ENCODE peak calls at places on chromosome 1, in nine cellular contexts. One of them, this sample, is unnamed.

GRCh38 chr1:185281245-185281644 is 35.8 kb downstream of the IVNS1ABP start:
- DNase-seq in uterus: no peak
- DNase-seq in lower lobe of right lung: no peak
- DNase-seq in AG09309: no peak
- DNase-seq in RWPE1: no peak
- DNase-seq in breast epithelium: no peak
- DNase-seq in HFFc6: no peak
- DNase-seq in psoas muscle: no peak
- DNase-seq in AG04450: no peak
- DNase-seq in this sample: no peak

GRCh38 chr1:153963850-153964331 is 554 bp upstream of the SLC39A1 start:
- DNase-seq in lower lobe of right lung: peak; percentile 73
- DNase-seq in AG04450: no peak
- DNase-seq in psoas muscle: peak; percentile 39
- DNase-seq in HFFc6: no peak
- DNase-seq in AG09309: no peak
- DNase-seq in breast epithelium: peak; percentile 70
- DNase-seq in uterus: peak; percentile 48
- DNase-seq in RWPE1: peak; percentile 77
- DNase-seq in this sample: peak; percentile 73

GRCh38 chr1:8816831-8817412 is 518 bp downstream of the RERE start:
- DNase-seq in AG04450: no peak
- DNase-seq in RWPE1: no peak
- DNase-seq in lower lobe of right lung: peak; percentile 56
- DNase-seq in psoas muscle: peak; percentile 24
- DNase-seq in breast epithelium: peak; percentile 30
- DNase-seq in HFFc6: peak; percentile 4
- DNase-seq in AG09309: no peak
- DNase-seq in uterus: peak; percentile 30
- DNase-seq in this sample: peak; percentile 7

GRCh38 chr1:150708595-150708994 is 11.6 kb upstream of the GOLPH3L start:
- DNase-seq in AG09309: no peak
- DNase-seq in AG04450: no peak
- DNase-seq in lower lobe of right lung: no peak
- DNase-seq in psoas muscle: no peak
- DNase-seq in uterus: no peak
- DNase-seq in breast epithelium: no peak
- DNase-seq in RWPE1: no peak
- DNase-seq in HFFc6: no peak
- DNase-seq in this sample: no peak

GRCh38 chr1:242211254-242212022 is 212.5 kb upstream of the MAP1LC3C start:
- DNase-seq in uterus: no peak
- DNase-seq in lower lobe of right lung: no peak
- DNase-seq in RWPE1: no peak
- DNase-seq in psoas muscle: no peak
- DNase-seq in AG04450: no peak
- DNase-seq in breast epithelium: no peak
- DNase-seq in AG09309: no peak
- DNase-seq in HFFc6: no peak
- DNase-seq in this sample: peak; percentile 15

GRCh38 chr1:108000620-108001105 is 35.7 kb upstream of the VAV3 start:
- DNase-seq in HFFc6: no peak
- DNase-seq in psoas muscle: peak; percentile 21
- DNase-seq in lower lobe of right lung: no peak
- DNase-seq in breast epithelium: peak; percentile 18
- DNase-seq in AG09309: no peak
- DNase-seq in uterus: peak; percentile 15
- DNase-seq in AG04450: peak; percentile 2
- DNase-seq in RWPE1: no peak
- DNase-seq in this sample: no peak

GRCh38 chr1:106055900-106056299 is 1000.6 kb upstream of the PRMT6 start:
- DNase-seq in psoas muscle: no peak
- DNase-seq in RWPE1: no peak
- DNase-seq in AG09309: no peak
- DNase-seq in HFFc6: no peak
- DNase-seq in breast epithelium: no peak
- DNase-seq in AG04450: no peak
- DNase-seq in uterus: no peak
- DNase-seq in lower lobe of right lung: no peak
- DNase-seq in this sample: no peak

GRCh38 chr1:154352581-154353459 is 27.5 kb downstream of the ATP8B2 start:
- DNase-seq in lower lobe of right lung: peak; percentile 79
- DNase-seq in HFFc6: peak; percentile 37
- DNase-seq in psoas muscle: peak; percentile 30
- DNase-seq in uterus: peak; percentile 38
- DNase-seq in AG09309: no peak
- DNase-seq in RWPE1: no peak
- DNase-seq in AG04450: no peak
- DNase-seq in breast epithelium: peak; percentile 30
- DNase-seq in this sample: peak; percentile 49

GRCh38 chr1:81259620-81260411 is 540.9 kb upstream of the ADGRL2 start:
- DNase-seq in AG04450: no peak
- DNase-seq in HFFc6: no peak
- DNase-seq in breast epithelium: no peak
- DNase-seq in psoas muscle: no peak
- DNase-seq in lower lobe of right lung: no peak
- DNase-seq in RWPE1: no peak
- DNase-seq in AG09309: no peak
- DNase-seq in uterus: no peak
- DNase-seq in this sample: no peak

GRCh38 chr1:202023033-202023433 is 12.6 kb downstream of the ELF3 start:
- DNase-seq in lower lobe of right lung: peak; percentile 79
- DNase-seq in uterus: no peak
- DNase-seq in RWPE1: peak; percentile 89
- DNase-seq in AG09309: no peak
- DNase-seq in psoas muscle: no peak
- DNase-seq in breast epithelium: peak; percentile 91
- DNase-seq in AG04450: no peak
- DNase-seq in HFFc6: no peak
- DNase-seq in this sample: peak; percentile 97

GRCh38 chr1:166383137-166383536 is 216.3 kb upstream of the FAM78B start:
- DNase-seq in AG04450: no peak
- DNase-seq in lower lobe of right lung: no peak
- DNase-seq in RWPE1: no peak
- DNase-seq in breast epithelium: no peak
- DNase-seq in HFFc6: no peak
- DNase-seq in AG09309: no peak
- DNase-seq in psoas muscle: no peak
- DNase-seq in uterus: no peak
- DNase-seq in this sample: no peak

DNA sequence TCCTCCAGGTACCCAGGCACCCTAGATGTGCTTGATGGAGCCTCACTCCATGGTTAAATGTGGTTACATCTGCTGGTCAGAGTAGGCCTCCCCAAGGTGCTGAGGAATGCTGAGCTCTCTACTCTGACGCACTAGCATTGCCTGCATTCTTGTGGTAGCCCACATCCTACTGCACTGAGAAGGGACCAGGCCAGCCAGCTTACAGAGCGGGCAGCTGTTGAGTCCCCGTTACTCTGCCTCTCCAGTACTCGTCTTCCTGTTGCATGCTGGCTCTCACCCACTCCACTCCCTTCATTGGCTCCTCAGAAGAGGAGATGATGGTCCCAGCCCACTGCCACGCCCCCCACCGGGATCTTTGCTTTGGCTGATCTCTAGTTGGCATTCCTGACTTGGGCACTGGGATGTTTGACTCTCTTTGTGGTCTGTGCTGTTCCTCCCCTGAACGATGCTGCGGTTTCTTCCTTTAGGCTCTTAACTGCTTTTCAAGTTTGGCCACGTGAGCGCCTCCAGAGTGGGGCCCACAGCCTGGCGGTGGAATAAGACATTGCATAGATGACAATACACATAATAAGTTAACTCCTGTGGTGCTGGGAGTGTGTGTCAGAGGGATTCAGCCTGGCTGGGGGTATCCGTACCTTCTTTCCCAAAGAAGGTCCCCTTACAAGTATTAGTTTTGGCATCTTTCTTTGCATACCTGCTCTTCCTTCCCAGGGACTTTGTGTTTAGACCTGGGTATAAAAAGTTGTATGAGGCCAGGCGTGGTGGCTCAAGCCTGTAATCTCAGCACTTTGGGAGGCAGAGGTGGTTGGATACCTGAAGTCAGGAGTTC is 18.6 kb downstream of the AZIN2 start:
- DNase-seq in psoas muscle: peak; percentile 61
- DNase-seq in AG04450: peak; percentile 100
- DNase-seq in HFFc6: peak; percentile 100
- DNase-seq in RWPE1: peak; percentile 94
- DNase-seq in breast epithelium: peak; percentile 99
- DNase-seq in uterus: no peak
- DNase-seq in AG09309: peak; percentile 100
- DNase-seq in lower lobe of right lung: peak; percentile 67
- DNase-seq in this sample: peak; percentile 92
- TF ChIP-seq CTCF in psoas muscle: no peak
- TF ChIP-seq CTCF in AG04450: peak; percentile 75
- TF ChIP-seq CTCF in HFFc6: peak; percentile 83
- TF ChIP-seq CTCF in RWPE1: no peak
- TF ChIP-seq CTCF in breast epithelium: peak; percentile 85
- TF ChIP-seq CTCF in uterus: no peak
- TF ChIP-seq CTCF in AG09309: peak; percentile 64
- TF ChIP-seq CTCF in lower lobe of right lung: peak; percentile 27
- TF ChIP-seq CTCF in this sample: peak; percentile 54

DNA sequence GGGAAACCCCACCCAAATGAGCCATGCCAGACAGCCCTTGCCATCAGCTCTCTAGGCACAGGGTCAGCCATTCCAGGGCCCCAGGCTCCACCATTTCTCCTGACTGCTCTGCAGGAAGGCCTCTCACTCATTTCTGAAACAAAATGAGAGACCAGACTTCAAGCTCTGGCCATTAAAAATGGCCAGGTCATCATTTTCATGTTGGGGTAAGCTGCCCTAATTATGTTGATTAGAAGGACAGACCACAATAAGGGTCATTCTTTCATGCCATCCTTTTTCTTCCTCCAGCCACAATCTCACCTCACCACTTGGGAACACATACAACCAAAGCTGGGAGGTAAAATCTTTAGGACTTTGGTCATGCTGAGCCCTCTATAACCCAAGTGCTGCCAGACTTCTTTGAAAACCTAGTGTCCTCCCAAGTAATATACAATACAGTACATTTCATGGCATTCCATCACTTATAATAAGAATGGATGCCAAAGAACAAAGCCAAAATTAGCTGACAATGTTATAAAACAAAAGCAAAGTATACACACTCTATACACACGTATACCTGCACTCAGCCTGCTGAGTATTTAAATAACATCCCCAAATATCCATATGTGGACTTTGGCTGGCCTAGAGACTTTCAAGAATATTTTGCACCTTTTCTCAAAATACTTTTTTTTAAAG is 22.4 kb upstream of the RBBP5 start:
- DNase-seq in AG09309: no peak
- DNase-seq in lower lobe of right lung: no peak
- DNase-seq in uterus: no peak
- DNase-seq in breast epithelium: no peak
- DNase-seq in psoas muscle: no peak
- DNase-seq in RWPE1: no peak
- DNase-seq in AG04450: no peak
- DNase-seq in HFFc6: no peak
- DNase-seq in this sample: no peak
- TF ChIP-seq CTCF in AG09309: no peak
- TF ChIP-seq CTCF in lower lobe of right lung: no peak
- TF ChIP-seq CTCF in uterus: no peak
- TF ChIP-seq CTCF in breast epithelium: no peak
- TF ChIP-seq CTCF in psoas muscle: no peak
- TF ChIP-seq CTCF in RWPE1: no peak
- TF ChIP-seq CTCF in AG04450: no peak
- TF ChIP-seq CTCF in HFFc6: no peak
- TF ChIP-seq CTCF in this sample: no peak

DNA sequence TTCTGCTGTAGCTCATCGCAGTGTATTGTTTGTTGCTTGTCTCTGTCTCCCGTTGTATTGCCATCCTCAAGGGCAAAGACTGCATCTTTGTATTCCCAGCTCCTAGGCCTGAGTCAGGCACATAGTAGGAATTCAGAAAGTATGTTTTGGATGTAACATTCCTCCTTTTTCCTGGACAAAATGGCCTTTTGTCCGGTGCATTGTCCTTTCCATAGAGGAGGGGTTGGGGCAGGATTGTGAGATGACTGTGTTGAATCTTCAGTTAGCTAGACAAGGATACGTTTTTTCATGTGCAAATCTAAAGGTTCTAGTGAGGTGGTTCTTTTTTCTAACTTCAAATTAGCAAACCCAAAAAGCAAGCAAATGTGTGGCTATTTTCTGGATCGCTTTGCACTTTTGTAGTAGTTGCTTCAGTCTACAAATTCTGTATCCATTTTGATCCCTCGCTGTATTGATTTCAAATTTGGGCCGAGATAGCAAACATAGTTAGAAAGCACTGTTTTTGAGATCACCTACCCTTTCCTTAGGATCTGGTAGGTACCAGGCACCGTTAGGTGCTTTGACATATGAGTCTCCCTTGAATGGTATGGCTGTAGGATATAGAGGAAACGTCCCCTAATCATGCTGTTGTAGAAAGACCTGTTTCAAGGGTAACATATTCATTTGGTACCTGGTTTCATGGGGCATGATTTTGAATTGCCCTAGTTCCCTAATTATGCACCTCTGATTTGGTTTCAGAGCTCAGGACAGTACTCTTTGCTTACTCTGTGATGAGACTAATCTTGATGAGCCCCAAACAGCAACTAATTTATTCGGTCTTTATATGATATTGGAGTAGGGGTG is 1.2 kb downstream of the PPP1R8 start:
- DNase-seq in lower lobe of right lung: no peak
- DNase-seq in uterus: no peak
- DNase-seq in HFFc6: no peak
- DNase-seq in AG04450: no peak
- DNase-seq in psoas muscle: no peak
- DNase-seq in breast epithelium: no peak
- DNase-seq in RWPE1: peak; percentile 6
- DNase-seq in AG09309: no peak
- DNase-seq in this sample: no peak
- TF ChIP-seq CTCF in lower lobe of right lung: no peak
- TF ChIP-seq CTCF in uterus: no peak
- TF ChIP-seq CTCF in HFFc6: no peak
- TF ChIP-seq CTCF in AG04450: no peak
- TF ChIP-seq CTCF in psoas muscle: no peak
- TF ChIP-seq CTCF in breast epithelium: no peak
- TF ChIP-seq CTCF in RWPE1: no peak
- TF ChIP-seq CTCF in AG09309: no peak
- TF ChIP-seq CTCF in this sample: no peak

DNA sequence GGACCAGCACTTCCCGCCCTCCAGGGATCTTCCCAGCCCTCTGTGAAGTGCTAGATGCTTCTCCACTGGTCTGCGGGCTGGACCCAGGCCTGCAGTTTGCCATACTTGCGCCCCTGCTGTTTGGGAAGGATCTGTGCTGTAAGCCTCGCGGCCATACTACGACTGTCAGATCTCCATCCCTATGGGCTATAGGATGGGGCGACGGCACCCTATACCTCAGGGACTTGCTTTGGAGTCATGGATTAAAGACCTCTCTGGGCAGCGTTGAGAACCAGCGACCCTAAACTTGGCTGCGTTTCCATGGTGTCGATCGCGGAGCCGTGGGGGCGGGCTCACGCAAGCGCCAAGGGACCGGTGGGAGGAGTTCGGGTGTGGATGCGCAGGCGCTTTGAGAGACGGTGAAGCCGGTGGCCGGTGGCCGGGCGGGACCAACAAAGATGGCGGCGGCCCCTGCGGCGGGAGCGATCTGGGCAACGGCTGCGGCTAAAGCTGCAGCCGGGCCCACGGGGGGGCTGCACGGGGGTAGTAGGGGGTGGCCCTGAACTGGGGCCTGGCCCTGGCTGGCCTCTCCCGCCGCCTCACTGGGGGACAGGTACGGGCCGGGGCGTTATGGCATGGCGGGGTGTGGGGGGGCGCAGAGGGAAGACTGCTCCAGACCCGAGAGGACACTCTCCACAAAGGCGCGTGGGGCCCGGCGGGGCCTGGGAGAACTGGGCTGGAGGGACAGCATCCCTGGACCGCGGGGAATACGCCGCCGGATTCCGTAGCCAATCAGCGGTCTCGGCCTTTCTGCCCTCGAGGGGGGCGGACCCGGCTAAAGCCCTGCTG is at the start of gene USP21:
- DNase-seq in lower lobe of right lung: peak; percentile 94
- DNase-seq in AG09309: no peak
- DNase-seq in psoas muscle: peak; percentile 94
- DNase-seq in RWPE1: peak; percentile 96
- DNase-seq in AG04450: peak; percentile 51
- DNase-seq in uterus: peak; percentile 94
- DNase-seq in breast epithelium: peak; percentile 90
- DNase-seq in HFFc6: peak; percentile 82
- DNase-seq in this sample: peak; percentile 96
- TF ChIP-seq CTCF in lower lobe of right lung: peak; percentile 9
- TF ChIP-seq CTCF in AG09309: peak; percentile 49
- TF ChIP-seq CTCF in psoas muscle: peak; percentile 34
- TF ChIP-seq CTCF in RWPE1: peak; percentile 43
- TF ChIP-seq CTCF in AG04450: peak; percentile 49
- TF ChIP-seq CTCF in uterus: no peak
- TF ChIP-seq CTCF in breast epithelium: no peak
- TF ChIP-seq CTCF in HFFc6: peak; percentile 41
- TF ChIP-seq CTCF in this sample: peak; percentile 40

This sample was measured in Calu3.